ENCODE peak calls at places on chromosome 9, in five cellular contexts. R is HEK293T, Q is H1, W is NT2/D1, K is HepG2. B is an unnamed sample.

GRCh38 chr9:73034962-73035361 is 82.1 kb upstream of the ALDH1A1 start:
- DNase-seq in R (no peak), Q (no peak), W (no peak), K (no peak), B (no peak)

GRCh38 chr9:8730618-8731017 is 931.0 kb upstream of the DMAC1 start:
- DNase-seq in R (no peak), Q (no peak), W (no peak), K (no peak), B (no peak)

GRCh38 chr9:89749500-89750116 is 144.8 kb downstream of the GADD45G start:
- DNase-seq in R (no peak), Q (no peak), W (no peak), K (no peak), B (no peak)

GRCh38 chr9:2583308-2584013 is 38.1 kb upstream of the VLDLR start:
- DNase-seq in R (no peak), Q (no peak), W (no peak), K (no peak), B (no peak)

GRCh38 chr9:11335011-11335410 is 722.2 kb upstream of the PTPRD start:
- DNase-seq in R (no peak), Q (no peak), W (no peak), K (no peak), B (no peak)

GRCh38 chr9:6822696-6823095 is 64.9 kb downstream of the KDM4C start:
- DNase-seq in R (no peak), Q (no peak), W (no peak), K (no peak), B (no peak)

GRCh38 chr9:137969685-137970084 is 92.1 kb downstream of the CACNA1B start:
- DNase-seq in R (no peak), Q (no peak), W (no peak), K (no peak), B (no peak)

GRCh38 chr9:71975833-71976232 is 64.4 kb downstream of the C9orf85 start:
- DNase-seq in R (no peak), Q (no peak), W (no peak), K (no peak), B (no peak)

DNA sequence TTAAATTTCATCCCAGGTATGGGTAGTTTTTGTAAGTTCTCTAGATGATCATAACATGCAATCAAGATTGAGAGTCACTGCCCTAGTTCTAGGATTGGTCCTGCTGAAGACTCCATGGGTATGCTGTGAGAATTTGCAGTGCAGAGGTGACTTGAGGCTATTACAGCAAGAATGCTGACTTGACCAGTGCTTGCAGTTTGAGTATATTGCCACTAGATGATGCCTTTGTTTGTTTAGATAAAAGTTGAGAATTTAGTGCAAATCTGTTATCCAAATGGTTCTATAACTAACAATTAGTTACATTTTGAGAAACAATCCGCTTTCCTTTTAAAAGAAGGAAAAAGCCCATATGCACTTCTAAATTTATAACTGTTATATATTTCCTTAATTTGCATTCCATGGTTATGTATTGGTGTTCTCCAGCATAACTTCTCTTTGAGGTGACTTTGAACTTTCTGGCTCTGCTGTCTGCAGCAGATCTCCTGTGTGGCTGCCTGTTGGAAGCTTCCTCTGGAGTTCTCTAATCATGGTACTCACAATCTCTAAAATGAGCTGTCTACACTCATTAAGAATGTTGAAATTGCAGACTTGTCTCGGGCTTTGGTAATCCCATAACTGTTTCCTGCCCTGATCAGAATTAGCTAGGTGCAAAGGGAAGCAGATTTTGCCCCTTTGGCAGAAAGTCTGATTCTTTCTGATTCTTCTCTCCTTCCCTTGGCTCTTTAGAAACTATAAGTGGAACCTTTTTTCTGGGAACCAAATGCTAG is 24.9 kb downstream of the MELK start:
- DNase-seq in R (peak), Q (no peak), W (peak), K (peak), B (no peak)
- TF ChIP-seq SUZ12 in R (no peak), Q (no peak), W (no peak), K (no peak), B (no peak)

DNA sequence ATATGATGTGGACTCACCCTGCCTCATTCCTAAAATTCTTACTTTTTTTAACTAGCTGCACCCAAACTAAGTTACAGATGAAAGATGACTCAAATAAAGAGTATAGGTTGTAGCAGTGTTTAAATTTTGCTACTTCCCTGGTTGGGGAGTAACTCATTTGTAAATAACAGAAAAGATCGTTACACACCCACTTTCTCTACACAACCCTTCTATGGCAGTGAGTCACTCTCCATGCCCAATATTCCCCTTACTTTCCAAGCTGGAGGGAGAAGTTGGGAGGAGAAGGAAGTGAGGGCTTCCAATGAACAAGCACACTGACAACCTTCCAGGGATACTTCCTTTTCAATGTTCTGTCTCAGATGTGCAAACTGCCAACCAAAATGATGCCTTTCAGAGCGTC is 1.9 kb downstream of the RASEF start:
- DNase-seq in R (no peak), Q (no peak), W (no peak), K (no peak), B (no peak)
- TF ChIP-seq SUZ12 in R (no peak), Q (no peak), W (no peak), K (no peak), B (no peak)

DNA sequence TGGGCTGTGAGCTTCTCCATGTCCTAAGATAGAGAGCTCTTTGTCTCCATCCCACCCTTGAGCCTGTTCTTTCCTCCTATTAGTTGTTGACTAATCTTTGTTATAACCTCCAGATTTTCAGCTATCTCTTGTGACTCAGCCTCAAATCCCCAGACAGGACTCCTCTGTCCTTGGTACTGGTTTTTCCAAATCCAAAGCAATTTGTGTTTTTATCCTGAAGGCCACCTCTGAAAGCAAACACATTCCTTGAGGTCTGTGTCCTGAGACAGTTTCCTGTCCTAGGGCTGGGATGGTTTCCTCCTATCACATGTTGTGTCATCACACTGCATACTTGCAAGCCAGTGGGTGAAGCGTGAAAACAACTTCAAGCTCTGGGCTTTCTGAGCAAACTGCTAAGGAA is 8.5 kb downstream of the TNC start:
- DNase-seq in R (no peak), Q (no peak), W (no peak), K (no peak), B (no peak)
- TF ChIP-seq SUZ12 in R (no peak), Q (no peak), W (no peak), K (no peak), B (no peak)

GRCh38 chr9:112705773-112706427 is 12.0 kb downstream of the INIP start:
- DNase-seq in R (peak), Q (no peak), W (peak), K (peak), B (no peak)
- TF ChIP-seq SUZ12 in R (no peak), Q (no peak), W (no peak), K (no peak), B (no peak)

DNA sequence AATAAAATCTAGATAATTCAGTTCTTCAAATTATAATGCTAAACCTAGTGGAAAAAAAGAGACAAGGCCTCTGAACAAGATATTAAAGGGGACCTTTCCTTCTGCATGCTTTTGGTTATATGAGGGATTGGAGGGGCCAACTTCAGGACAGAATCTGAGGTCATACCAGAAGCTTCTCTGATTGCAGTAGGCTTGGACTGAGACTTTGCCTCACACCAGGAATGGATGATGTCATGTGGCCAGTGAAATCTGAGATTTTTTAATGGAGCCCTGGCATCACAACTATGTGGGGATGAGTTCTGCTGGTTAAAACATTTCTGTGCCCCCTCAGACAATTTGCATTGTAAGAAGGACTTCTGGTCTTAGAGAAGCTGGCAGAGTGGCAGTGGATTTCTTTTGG is 88.7 kb downstream of the ANGPTL2 start:
- DNase-seq in R (no peak), Q (no peak), W (no peak), K (no peak), B (no peak)
- TF ChIP-seq SUZ12 in R (no peak), Q (no peak), W (no peak), K (no peak), B (no peak)

GRCh38 chr9:77944556-77945261 is 86.9 kb downstream of the GNAQ start:
- DNase-seq in R (peak), Q (no peak), W (no peak), K (no peak), B (no peak)
- TF ChIP-seq SUZ12 in R (no peak), Q (no peak), W (no peak), K (no peak), B (no peak)

GRCh38 chr9:116639251-116639741 is 47.8 kb upstream of the TRIM32 start:
- DNase-seq in R (no peak), Q (no peak), W (no peak), K (no peak), B (no peak)
- TF ChIP-seq SUZ12 in R (no peak), Q (no peak), W (no peak), K (no peak), B (no peak)

DNA sequence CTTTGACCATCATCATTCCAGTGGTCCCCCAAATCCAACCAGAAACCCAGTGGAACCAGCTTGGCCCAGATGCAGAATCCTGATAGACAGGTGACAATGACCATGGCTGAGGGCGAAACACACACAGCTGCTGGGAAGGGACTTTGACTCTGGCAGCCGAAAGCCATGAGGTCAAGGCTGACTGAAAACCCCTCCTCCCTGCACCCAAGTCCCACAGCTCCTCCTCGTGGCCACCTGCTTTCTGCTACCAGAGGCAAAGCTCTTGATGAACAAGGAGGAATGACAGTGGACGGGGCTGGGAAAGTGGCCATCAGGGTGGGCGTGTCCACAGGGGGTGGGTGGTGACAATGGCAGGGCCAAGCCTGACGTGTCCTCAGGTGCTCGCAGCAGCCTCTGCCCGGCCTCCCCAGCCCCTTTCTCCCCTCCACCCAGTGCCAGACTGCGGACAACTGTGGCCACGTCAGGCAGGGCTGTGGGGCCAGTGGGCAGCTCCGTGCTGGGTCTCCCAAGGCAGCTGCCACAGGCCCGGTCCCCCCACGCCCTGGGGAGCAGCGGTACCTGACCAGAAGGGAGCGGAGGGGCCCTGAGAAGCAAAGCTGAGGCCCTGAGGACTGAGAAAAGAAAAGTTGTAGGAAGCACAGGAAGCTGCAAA is 30.8 kb upstream of the SARDH start:
- DNase-seq in R (no peak), Q (no peak), W (peak), K (peak), B (no peak)
- TF ChIP-seq SUZ12 in R (no peak), Q (no peak), W (no peak), K (no peak), B (no peak)